ENCODE peak calls at places on chromosomes 11 and 22, in ten cellular contexts. B is suprapubic skin, F is A549, A is ovary, H is GM13977, M is GM20000, I is progenitor cell of endocrine pancreas, X is neural crest cell, C is brain microvascular endothelial cell, S is endodermal cell. O is an unnamed sample.

GRCh38 chr22:49629024-49629570 is 198.6 kb downstream of the BRD1 start:
- DNase-seq in B (no peak), F (no peak), A (no peak), H (no peak), M (no peak), I (no peak), X (no peak), C (no peak), S (no peak), O (no peak)

GRCh38 chr11:122746050-122746478 is 90.5 kb downstream of the UBASH3B start:
- DNase-seq in B (no peak), F (no peak), A (no peak), H (peak), M (peak), I (no peak), X (no peak), C (no peak), S (no peak), O (no peak)

GRCh38 chr11:103633819-103634590 is 402.4 kb upstream of the DDI1 start:
- DNase-seq in B (no peak), F (no peak), A (no peak), H (no peak), M (no peak), I (no peak), X (no peak), C (no peak), S (no peak), O (no peak)

GRCh38 chr11:67289226-67289650 is at the start of gene ANKRD13D:
- DNase-seq in B (peak), F (no peak), A (no peak), H (no peak), M (no peak), I (peak), X (no peak), C (no peak), S (peak), O (no peak)

GRCh38 chr22:49971232-49972162 is 10.9 kb downstream of the PIM3 start:
- DNase-seq in B (peak), F (peak), A (peak), H (no peak), M (peak), I (no peak), X (peak), C (peak), S (peak), O (peak)

GRCh38 chr22:20867179-20868099 is 8.6 kb downstream of the SNAP29 start:
- DNase-seq in B (no peak), F (no peak), A (peak), H (no peak), M (peak), I (no peak), X (no peak), C (no peak), S (no peak), O (peak)

GRCh38 chr11:8087185-8087584 is 6.2 kb downstream of the TUB start:
- DNase-seq in B (peak), F (peak), A (no peak), H (no peak), M (no peak), I (no peak), X (no peak), C (no peak), S (peak), O (no peak)

GRCh38 chr11:72307439-72307838 is 63.5 kb upstream of the PHOX2A start:
- DNase-seq in B (no peak), F (no peak), A (no peak), H (no peak), M (no peak), I (no peak), X (no peak), C (no peak), S (no peak), O (no peak)

GRCh38 chr11:62880231-62880802 is 379 bp upstream of the SLC3A2 start:
- DNase-seq in B (peak), F (peak), A (no peak), H (peak), M (peak), I (no peak), X (peak), C (peak), S (no peak), O (peak)

GRCh38 chr11:115317428-115318185 is 186.6 kb downstream of the CADM1 start:
- DNase-seq in B (no peak), F (no peak), A (no peak), H (no peak), M (no peak), I (no peak), X (no peak), C (no peak), S (no peak), O (no peak)

GRCh38 chr11:130600139-130600538 is 151.7 kb downstream of the ADAMTS15 start:
- DNase-seq in B (no peak), F (no peak), A (no peak), H (no peak), M (no peak), I (no peak), X (no peak), C (peak), S (no peak), O (no peak)

GRCh38 chr22:17786435-17787158 is 12.3 kb upstream of the BID start:
- DNase-seq in B (no peak), F (no peak), A (no peak), H (no peak), M (no peak), I (no peak), X (peak), C (no peak), S (peak), O (peak)

GRCh38 chr11:28835790-28836189 is 727.6 kb downstream of the METTL15 start:
- DNase-seq in B (no peak), F (peak), A (no peak), H (no peak), M (no peak), I (no peak), X (no peak), C (peak), S (no peak), O (peak)

GRCh38 chr22:42277988-42278776 is 7.7 kb upstream of the TCF20 start:
- DNase-seq in B (peak), F (no peak), A (peak), H (peak), M (peak), I (no peak), X (no peak), C (no peak), S (peak), O (no peak)

GRCh38 chr11:72373163-72373562 is 61.2 kb downstream of the CLPB start:
- DNase-seq in B (no peak), F (no peak), A (no peak), H (no peak), M (no peak), I (no peak), X (no peak), C (no peak), S (no peak), O (no peak)

GRCh38 chr11:31160504-31161422 is 208.8 kb downstream of the DCDC1 start:
- DNase-seq in B (no peak), F (peak), A (no peak), H (no peak), M (no peak), I (no peak), X (no peak), C (no peak), S (no peak), O (peak)
- TF ChIP-seq CTCF in B (no peak), F (no peak), A (no peak), H (peak), M (no peak), I (peak), X (peak), C (peak), S (peak), O (peak)

DNA sequence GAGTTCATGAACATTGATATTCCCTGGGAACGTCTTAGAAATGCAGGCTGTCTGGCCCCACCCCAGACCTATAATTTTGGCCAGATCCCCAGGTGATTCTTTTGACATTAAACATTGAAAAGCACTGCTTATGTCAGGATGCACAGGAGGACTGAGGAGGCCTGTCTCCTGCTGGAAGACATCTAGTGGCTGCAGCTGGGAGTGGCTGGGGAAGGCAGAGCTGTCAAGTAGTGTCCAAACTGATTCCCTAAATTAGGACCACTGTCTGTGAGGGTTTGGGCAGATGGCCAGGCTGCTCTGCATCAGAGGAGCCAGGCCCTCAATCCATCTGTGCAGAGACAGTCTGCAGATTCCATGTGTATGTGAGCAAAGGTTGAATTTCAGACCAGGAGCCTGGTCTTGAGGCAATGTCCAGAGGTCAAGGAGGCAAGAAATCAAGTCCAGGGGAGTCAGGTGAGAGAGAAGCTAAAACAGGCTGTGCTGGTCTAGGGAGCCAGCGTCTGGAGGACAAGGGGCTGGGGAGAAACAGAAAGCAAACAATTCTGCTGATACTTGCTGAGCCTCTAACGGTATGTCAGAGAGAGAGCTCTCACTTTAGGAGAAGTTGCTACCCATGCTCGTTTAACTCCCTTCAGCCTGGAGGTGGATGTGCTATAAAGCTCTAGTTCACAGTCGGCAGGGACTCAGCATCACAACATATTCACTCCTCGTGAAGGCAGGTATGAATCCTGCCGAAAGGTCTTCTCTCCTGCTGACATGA is 15.3 kb upstream of the SYTL2 start:
- DNase-seq in B (no peak), F (peak), A (peak), H (no peak), M (peak), I (no peak), X (no peak), C (peak), S (peak), O (peak)
- TF ChIP-seq CTCF in B (no peak), F (peak), A (no peak), H (peak), M (peak), I (peak), X (peak), C (peak), S (peak), O (peak)

DNA sequence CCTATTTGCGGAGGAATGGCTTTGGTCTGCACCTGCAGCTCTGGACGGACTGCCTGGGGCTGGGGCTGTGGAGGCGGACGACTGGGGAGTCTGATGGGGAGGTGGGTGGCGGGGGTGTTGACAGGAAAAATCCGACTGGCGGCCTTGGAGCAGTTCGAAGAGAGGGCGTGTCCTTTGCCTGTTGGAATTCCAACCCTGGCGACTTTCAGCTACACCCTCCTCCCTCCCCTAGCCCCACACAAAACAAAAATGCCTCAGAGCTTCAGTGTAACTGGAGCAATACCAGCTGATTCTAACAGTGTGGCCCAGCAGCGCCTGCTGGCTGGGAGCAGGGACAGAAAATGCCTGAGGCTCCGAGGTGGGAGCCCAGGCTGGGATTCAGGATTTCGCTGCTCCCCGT is 85.4 kb downstream of the ATXN10 start:
- DNase-seq in B (no peak), F (no peak), A (peak), H (no peak), M (no peak), I (no peak), X (no peak), C (no peak), S (peak), O (no peak)
- TF ChIP-seq CTCF in B (no peak), F (no peak), A (no peak), H (no peak), M (no peak), I (no peak), X (no peak), C (peak), S (peak), O (no peak)

GRCh38 chr11:47468598-47469214 is 19.8 kb upstream of the RAPSN start:
- DNase-seq in B (no peak), F (no peak), A (no peak), H (no peak), M (no peak), I (no peak), X (no peak), C (no peak), S (no peak), O (peak)

GRCh38 chr11:47467372-47467771 is 18.4 kb upstream of the RAPSN start:
- DNase-seq in B (no peak), F (no peak), A (peak), H (no peak), M (no peak), I (no peak), X (no peak), C (no peak), S (peak), O (no peak)

GRCh38 chr11:47464479-47464878 is 15.5 kb upstream of the RAPSN start:
- DNase-seq in B (no peak), F (no peak), A (no peak), H (no peak), M (no peak), I (no peak), X (no peak), C (peak), S (peak), O (peak)

GRCh38 chr11:47466201-47466600 is 17.3 kb upstream of the RAPSN start:
- DNase-seq in B (no peak), F (no peak), A (no peak), H (no peak), M (no peak), I (no peak), X (no peak), C (no peak), S (no peak), O (peak)

GRCh38 chr11:47466701-47467250 is 17.8 kb upstream of the RAPSN start:
- DNase-seq in B (no peak), F (no peak), A (peak), H (no peak), M (no peak), I (no peak), X (no peak), C (peak), S (peak), O (peak)
- TF ChIP-seq CTCF in B (no peak), F (no peak), A (no peak), H (no peak), M (no peak), I (no peak), X (no peak), C (no peak), S (no peak), O (no peak)